ENCODE peak calls at places on chromosomes 3 and 15, in six cellular contexts. L is cardiac fibroblast, V is choroid plexus epithelial cell, H is prostate gland, C is endodermal cell, I is fibroblast of mammary gland. E is an unnamed sample.

GRCh38 chr15:83299462-83299861 is 15.0 kb upstream of the BNC1 start:
- DNase-seq in L (no peak), V (no peak), H (no peak), C (peak), I (no peak), E (no peak)

GRCh38 chr3:101643861-101644613 is 32.9 kb downstream of the ZBTB11 start:
- DNase-seq in L (peak), V (peak), H (no peak), C (no peak), I (peak), E (no peak)

GRCh38 chr3:56131976-56132590 is 336.2 kb downstream of the ERC2 start:
- DNase-seq in L (peak), V (peak), H (no peak), C (peak), I (peak), E (no peak)

GRCh38 chr3:9111349-9112265 is 137.8 kb downstream of the SRGAP3 start:
- DNase-seq in L (no peak), V (no peak), H (no peak), C (peak), I (peak), E (no peak)

GRCh38 chr15:96324192-96324895 is 6.2 kb upstream of the NR2F2 start:
- DNase-seq in L (peak), V (peak), H (no peak), C (no peak), I (peak), E (no peak)

GRCh38 chr15:80533934-80534333 is 129.8 kb downstream of the ARNT2 start:
- DNase-seq in L (no peak), V (no peak), H (no peak), C (no peak), I (no peak), E (no peak)

GRCh38 chr3:185225523-185225922 is 28.3 kb downstream of the EHHADH start:
- DNase-seq in L (peak), V (peak), H (no peak), C (no peak), I (peak), E (no peak)

GRCh38 chr15:71596672-71597071 is 213.7 kb upstream of the NR2E3 start:
- DNase-seq in L (no peak), V (peak), H (peak), C (peak), I (peak), E (no peak)

GRCh38 chr15:64842986-64843561 is 1.4 kb downstream of the PLEKHO2 start:
- DNase-seq in L (peak), V (peak), H (no peak), C (peak), I (peak), E (no peak)

GRCh38 chr15:57203906-57204305 is 172.4 kb upstream of the CGNL1 start:
- DNase-seq in L (no peak), V (no peak), H (no peak), C (no peak), I (no peak), E (no peak)

GRCh38 chr3:138594150-138594934 is at the start of gene CEP70:
- DNase-seq in L (peak), V (peak), H (peak), C (peak), I (peak), E (peak)

GRCh38 chr3:193617628-193618027 is 24.6 kb downstream of the OPA1 start:
- DNase-seq in L (no peak), V (no peak), H (no peak), C (no peak), I (no peak), E (peak)

GRCh38 chr3:193826126-193826795 is 233.3 kb downstream of the OPA1 start:
- DNase-seq in L (peak), V (peak), H (no peak), C (peak), I (peak), E (no peak)

GRCh38 chr15:39364721-39365120 is 216.2 kb upstream of the THBS1 start:
- DNase-seq in L (peak), V (no peak), H (no peak), C (no peak), I (peak), E (no peak)

GRCh38 chr15:92343869-92344643 is 49.6 kb upstream of the ST8SIA2 start:
- DNase-seq in L (no peak), V (no peak), H (peak), C (peak), I (no peak), E (no peak)

GRCh38 chr3:38649500-38650247 is at the start of gene SCN5A:
- DNase-seq in L (peak), V (no peak), H (peak), C (peak), I (peak), E (no peak)

GRCh38 chr3:159486580-159486979 is 502.1 kb upstream of the IL12A start:
- DNase-seq in L (no peak), V (peak), H (no peak), C (peak), I (peak), E (no peak)

GRCh38 chr15:43008150-43008549 is 87.6 kb upstream of the TTBK2 start:
- DNase-seq in L (no peak), V (no peak), H (no peak), C (no peak), I (no peak), E (no peak)

GRCh38 chr3:47636225-47636624 is 57.6 kb upstream of the CSPG5 start:
- DNase-seq in L (no peak), V (no peak), H (no peak), C (no peak), I (no peak), E (no peak)

GRCh38 chr3:130849111-130849552 is 44.8 kb upstream of the ATP2C1 start:
- DNase-seq in L (no peak), V (no peak), H (peak), C (no peak), I (no peak), E (peak)

GRCh38 chr3:119586707-119587317 is 7.5 kb downstream of the ADPRH start:
- DNase-seq in L (no peak), V (no peak), H (no peak), C (no peak), I (no peak), E (no peak)

GRCh38 chr3:124318650-124319049 is 326.7 kb upstream of the ROPN1 start:
- DNase-seq in L (no peak), V (no peak), H (no peak), C (no peak), I (no peak), E (no peak)

DNA sequence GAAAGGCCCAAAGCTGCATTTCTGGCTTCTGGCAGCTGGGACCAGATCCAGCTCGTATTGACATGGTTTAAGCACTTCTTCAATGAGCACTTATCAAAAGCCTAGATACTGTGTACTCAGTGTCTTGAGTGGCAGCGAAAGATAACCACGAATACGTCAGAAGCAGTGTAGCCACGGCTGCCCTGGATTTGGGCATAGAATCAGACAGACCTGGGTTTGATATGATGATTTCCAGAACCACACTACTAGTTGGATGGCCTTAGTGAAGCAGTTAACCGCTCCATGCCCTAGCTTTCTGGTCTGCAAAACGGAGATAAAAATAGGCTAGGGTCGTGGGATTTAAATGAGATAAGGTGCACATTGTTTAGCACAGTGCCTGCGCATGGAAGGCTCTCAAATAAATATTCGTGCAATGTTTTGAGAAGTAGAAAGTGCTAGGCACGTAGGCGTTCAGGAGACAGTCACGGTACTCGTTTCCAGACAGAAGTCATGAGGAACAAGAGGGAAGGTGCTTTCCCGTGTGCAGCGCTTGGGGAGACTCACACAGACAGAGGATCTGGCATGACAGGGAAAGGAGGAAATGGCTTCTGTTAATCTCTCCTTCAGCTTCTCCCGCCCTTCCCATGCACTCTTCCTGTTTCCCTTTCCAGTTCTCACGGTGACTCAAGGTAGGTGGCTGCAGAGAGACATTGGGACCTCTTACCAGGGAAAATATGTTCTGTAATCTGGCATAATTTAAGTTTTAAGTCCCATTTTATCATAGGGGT is 70.3 kb downstream of the CCNL1 start:
- DNase-seq in L (peak), V (peak), H (peak), C (no peak), I (peak), E (no peak)
- H3K4me3 ChIP-seq in L (peak), V (peak), H (peak), C (peak), I (no peak), E (peak)

GRCh38 chr3:13076255-13076654 is 3.0 kb upstream of the IQSEC1 start:
- DNase-seq in L (no peak), V (no peak), H (no peak), C (no peak), I (no peak), E (no peak)
- H3K4me3 ChIP-seq in L (no peak), V (no peak), H (no peak), C (no peak), I (no peak), E (no peak)

GRCh38 chr3:141093971-141094401 is 42.8 kb downstream of the SPSB4 start:
- DNase-seq in L (no peak), V (peak), H (peak), C (no peak), I (no peak), E (peak)
- H3K4me3 ChIP-seq in L (no peak), V (no peak), H (no peak), C (no peak), I (no peak), E (no peak)

DNA sequence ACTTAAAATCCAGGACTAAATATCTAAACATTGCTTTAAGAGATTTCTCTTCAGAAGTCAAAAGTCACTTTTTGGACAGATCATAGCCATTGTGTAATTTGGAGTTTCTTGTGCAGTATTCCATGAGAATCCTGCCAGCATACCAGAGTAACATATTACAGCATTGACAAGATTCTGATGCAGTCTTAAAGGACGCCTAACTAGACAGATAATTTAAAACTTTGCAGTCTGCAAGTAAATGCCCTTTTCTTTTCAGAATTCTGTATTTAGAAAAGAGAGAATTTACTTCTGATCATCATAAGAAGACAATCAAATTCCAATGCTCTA is 17.5 kb upstream of the IGSF10 start:
- DNase-seq in L (no peak), V (no peak), H (no peak), C (no peak), I (no peak), E (no peak)
- H3K4me3 ChIP-seq in L (no peak), V (no peak), H (no peak), C (peak), I (no peak), E (no peak)

GRCh38 chr15:51104512-51104911 is 9.8 kb upstream of the TNFAIP8L3 start:
- DNase-seq in L (peak), V (no peak), H (no peak), C (no peak), I (peak), E (no peak)
- H3K4me3 ChIP-seq in L (no peak), V (no peak), H (no peak), C (no peak), I (peak), E (no peak)

DNA sequence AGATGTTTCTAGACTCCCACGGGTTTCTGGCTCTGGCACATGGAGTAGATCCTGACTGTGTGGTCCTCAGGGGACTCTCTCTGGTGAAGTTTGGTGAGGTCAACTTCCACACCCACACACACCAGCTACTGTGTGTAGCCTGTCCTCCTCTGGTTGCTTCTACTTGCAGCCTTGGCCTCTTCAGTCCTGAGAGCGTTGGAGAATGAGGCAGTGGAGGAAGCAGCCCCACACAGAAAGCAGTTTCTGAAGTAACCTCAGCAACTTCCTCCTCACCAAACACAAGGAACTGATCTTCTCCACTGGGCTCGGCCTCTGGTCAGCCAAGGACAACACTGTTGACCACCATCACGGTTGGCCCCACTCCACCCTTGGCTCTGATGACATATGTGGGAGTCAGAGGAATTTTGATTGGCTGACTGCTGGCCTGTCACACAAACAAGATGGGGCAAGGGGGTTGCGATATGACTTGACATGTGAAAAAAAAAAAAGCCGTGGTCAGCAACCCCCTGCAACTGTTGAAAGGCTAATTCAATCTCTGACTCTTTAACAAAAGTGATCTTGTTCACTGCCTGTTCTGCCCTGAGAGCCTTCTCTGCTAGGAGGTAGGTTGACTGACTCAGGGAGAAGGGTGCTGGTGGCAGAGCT is 19.6 kb downstream of the CD86 start:
- DNase-seq in L (no peak), V (no peak), H (no peak), C (no peak), I (peak), E (no peak)
- H3K4me3 ChIP-seq in L (no peak), V (no peak), H (no peak), C (no peak), I (no peak), E (no peak)

DNA sequence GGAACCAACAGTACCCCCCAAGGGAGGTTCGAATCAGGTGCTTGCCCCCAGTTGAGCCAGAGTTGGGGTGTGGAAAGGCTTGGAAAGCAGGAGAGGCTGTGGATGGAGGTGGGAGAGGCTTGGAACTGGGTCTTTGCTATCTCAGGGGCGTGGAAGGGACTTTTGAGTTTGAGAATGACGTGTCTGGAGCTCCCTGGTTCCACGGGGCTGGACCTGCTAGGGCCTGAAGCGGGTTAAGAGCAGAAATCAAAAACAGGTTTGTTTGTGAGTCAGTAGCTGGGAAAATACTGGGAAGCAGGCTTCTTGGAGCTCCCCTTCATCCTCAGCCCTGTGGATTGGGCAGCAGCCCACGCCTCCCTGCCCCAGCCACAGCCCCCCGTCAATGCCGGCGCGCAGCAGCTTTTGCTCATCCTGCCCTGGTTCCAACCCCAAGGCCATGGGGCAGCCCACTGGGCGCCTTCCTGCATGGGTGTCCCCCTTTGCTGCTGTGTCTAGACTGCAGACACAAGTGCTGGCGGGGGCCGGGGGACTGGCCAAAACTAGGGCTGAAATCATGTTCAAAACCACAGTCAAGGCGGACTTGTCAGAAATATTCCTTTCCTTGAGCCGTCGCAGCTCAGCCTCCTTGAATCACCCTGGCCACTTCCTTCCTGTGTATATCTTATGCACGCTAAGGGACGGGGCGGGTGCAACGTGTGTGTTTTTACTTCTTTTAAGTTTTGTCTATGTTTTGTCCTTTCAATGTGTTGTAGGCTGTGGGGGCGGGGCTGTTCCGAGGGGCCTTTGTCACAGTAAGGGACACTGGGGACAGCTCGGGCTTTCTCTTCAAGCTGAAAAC is 108.0 kb downstream of the KLF13 start:
- DNase-seq in L (peak), V (peak), H (no peak), C (no peak), I (peak), E (no peak)
- H3K4me3 ChIP-seq in L (no peak), V (peak), H (no peak), C (no peak), I (peak), E (no peak)

DNA sequence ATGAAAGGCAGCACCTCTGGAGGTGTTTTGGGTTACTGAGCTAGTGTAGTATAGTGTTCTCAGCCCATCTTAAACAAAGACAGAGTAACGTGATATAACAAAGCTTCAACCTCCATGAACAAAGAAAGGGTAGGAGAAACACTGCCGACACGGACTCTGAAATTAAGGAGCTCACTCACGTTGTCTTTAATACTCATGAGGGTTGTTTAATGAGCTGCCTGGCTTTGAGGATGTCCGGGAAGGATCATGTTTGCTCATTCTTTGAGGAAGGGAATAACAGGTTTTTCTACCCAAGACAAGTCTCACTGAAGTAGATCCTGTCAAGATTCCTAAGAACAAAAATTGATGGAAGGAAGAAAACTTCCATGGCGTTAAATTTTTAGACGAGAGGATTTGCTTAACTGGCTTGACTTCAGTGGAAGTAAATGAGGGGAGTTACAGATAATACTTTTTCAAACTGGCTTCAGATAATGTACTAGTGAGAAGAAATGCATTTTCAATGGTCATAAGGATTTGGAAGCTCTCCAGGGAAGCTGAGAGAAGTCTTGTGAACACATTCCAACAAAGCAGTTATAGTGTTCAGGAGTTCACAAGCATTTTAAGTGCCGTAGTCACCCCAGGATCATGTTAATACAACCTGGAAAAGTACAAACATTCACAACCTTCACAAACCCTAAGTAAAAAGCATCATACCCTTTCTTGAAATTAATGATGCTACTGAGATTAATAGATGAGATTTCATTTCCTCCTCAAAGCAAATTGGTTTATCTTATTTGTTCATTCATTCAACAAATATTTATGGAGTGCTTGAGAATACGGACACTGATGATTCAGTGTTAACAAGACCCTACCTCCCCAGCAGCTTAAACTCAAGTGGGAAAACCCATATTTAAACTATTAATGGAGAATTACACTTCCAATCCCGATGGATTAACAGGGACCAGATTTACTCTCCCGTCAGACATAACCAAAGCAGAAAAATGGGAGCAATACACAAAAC is 101.5 kb downstream of the SHQ1 start:
- DNase-seq in L (peak), V (peak), H (peak), C (no peak), I (no peak), E (peak)
- H3K4me3 ChIP-seq in L (no peak), V (no peak), H (no peak), C (no peak), I (no peak), E (no peak)

E was measured in LNCaP clone FGC.